ENCODE peak calls at places on chromosomes 16 and 17, in six cellular contexts. F, U, R, Z, H and A are unnamed samples.
A peak's percentile ranks its signal among the peaks of the same experiment; 100 is the strongest.

GRCh38 chr17:76530826-76531500 is 6.5 kb downstream of the CYGB start:
- DNase-seq in F (no peak), U (no peak), R (no peak), Z (no peak), H (no peak), A (no peak)

GRCh38 chr16:87571868-87572244 is 30.5 kb upstream of the JPH3 start:
- DNase-seq in F (no peak), U (no peak), R (no peak), Z (no peak), H (no peak), A (no peak)

GRCh38 chr17:6555331-6556120 is 829 bp downstream of the PITPNM3 start:
- DNase-seq in F (peak; percentile 39), U (no peak), R (no peak), Z (no peak), H (no peak), A (no peak)

GRCh38 chr16:88437367-88437964 is 15.6 kb upstream of the ZFPM1 start:
- DNase-seq in F (peak; percentile 27), U (no peak), R (peak; percentile 70), Z (peak; percentile 57), H (no peak), A (no peak)

GRCh38 chr17:32488177-32488542 is 1.4 kb downstream of the CDK5R1 start:
- DNase-seq in F (no peak), U (no peak), R (no peak), Z (no peak), H (no peak), A (no peak)

GRCh38 chr17:45299311-45299710 is 17.5 kb downstream of the MAP3K14 start:
- DNase-seq in F (no peak), U (no peak), R (no peak), Z (no peak), H (no peak), A (no peak)

GRCh38 chr17:59754547-59754946 is 47.1 kb downstream of the VMP1 start:
- DNase-seq in F (peak; percentile 98), U (no peak), R (peak; percentile 86), Z (no peak), H (no peak), A (no peak)

GRCh38 chr17:37710344-37710886 is 34.4 kb downstream of the HNF1B start:
- DNase-seq in F (peak; percentile 62), U (no peak), R (peak; percentile 72), Z (no peak), H (no peak), A (no peak)

GRCh38 chr17:40322417-40323315 is 13.7 kb downstream of the RARA start:
- DNase-seq in F (peak; percentile 81), U (peak; percentile 88), R (peak; percentile 94), Z (peak; percentile 84), H (peak; percentile 87), A (peak; percentile 77)

GRCh38 chr16:54066451-54067056 is 220.0 kb downstream of the IRX3 start:
- DNase-seq in F (peak; percentile 5), U (peak; percentile 70), R (no peak), Z (no peak), H (no peak), A (no peak)

GRCh38 chr17:33049781-33050414 is 58.3 kb downstream of the SPACA3 start:
- DNase-seq in F (peak; percentile 48), U (no peak), R (peak; percentile 76), Z (peak; percentile 34), H (no peak), A (peak; percentile 30)

GRCh38 chr17:64084940-64085649 is 44.8 kb downstream of the ERN1 start:
- DNase-seq in F (no peak), U (no peak), R (no peak), Z (no peak), H (no peak), A (no peak)

GRCh38 chr17:46108550-46109110 is 84.6 kb downstream of the KANSL1 start:
- DNase-seq in F (no peak), U (no peak), R (no peak), Z (no peak), H (no peak), A (no peak)

GRCh38 chr16:20774703-20775362 is 11.0 kb downstream of the ACSM3 start:
- DNase-seq in F (peak; percentile 53), U (peak; percentile 63), R (peak; percentile 64), Z (peak; percentile 32), H (no peak), A (no peak)

GRCh38 chr16:86258713-86259112 is 251.6 kb upstream of the FOXF1 start:
- DNase-seq in F (peak; percentile 89), U (no peak), R (no peak), Z (no peak), H (no peak), A (no peak)

GRCh38 chr17:74840989-74841666 is 18.6 kb downstream of the GRIN2C start:
- DNase-seq in F (peak; percentile 20), U (no peak), R (no peak), Z (peak; percentile 78), H (peak; percentile 85), A (peak; percentile 54)

GRCh38 chr16:65524997-65525396 is 403.1 kb upstream of the CDH11 start:
- DNase-seq in F (peak; percentile 97), U (no peak), R (no peak), Z (peak; percentile 35), H (no peak), A (no peak)

GRCh38 chr16:89246383-89246902 is 28.9 kb downstream of the ZNF778 start:
- DNase-seq in F (no peak), U (no peak), R (no peak), Z (no peak), H (no peak), A (no peak)

GRCh38 chr17:29593546-29594440 is 861 bp downstream of the ANKRD13B start:
- DNase-seq in F (peak; percentile 24), U (no peak), R (no peak), Z (peak; percentile 27), H (peak; percentile 68), A (peak; percentile 28)

GRCh38 chr16:70687671-70688265 is 1.9 kb upstream of the MTSS2 start:
- DNase-seq in F (no peak), U (no peak), R (no peak), Z (no peak), H (no peak), A (no peak)

GRCh38 chr16:69108069-69108904 is 2.8 kb downstream of the HAS3 start:
- DNase-seq in F (no peak), U (no peak), R (no peak), Z (no peak), H (no peak), A (no peak)

DNA sequence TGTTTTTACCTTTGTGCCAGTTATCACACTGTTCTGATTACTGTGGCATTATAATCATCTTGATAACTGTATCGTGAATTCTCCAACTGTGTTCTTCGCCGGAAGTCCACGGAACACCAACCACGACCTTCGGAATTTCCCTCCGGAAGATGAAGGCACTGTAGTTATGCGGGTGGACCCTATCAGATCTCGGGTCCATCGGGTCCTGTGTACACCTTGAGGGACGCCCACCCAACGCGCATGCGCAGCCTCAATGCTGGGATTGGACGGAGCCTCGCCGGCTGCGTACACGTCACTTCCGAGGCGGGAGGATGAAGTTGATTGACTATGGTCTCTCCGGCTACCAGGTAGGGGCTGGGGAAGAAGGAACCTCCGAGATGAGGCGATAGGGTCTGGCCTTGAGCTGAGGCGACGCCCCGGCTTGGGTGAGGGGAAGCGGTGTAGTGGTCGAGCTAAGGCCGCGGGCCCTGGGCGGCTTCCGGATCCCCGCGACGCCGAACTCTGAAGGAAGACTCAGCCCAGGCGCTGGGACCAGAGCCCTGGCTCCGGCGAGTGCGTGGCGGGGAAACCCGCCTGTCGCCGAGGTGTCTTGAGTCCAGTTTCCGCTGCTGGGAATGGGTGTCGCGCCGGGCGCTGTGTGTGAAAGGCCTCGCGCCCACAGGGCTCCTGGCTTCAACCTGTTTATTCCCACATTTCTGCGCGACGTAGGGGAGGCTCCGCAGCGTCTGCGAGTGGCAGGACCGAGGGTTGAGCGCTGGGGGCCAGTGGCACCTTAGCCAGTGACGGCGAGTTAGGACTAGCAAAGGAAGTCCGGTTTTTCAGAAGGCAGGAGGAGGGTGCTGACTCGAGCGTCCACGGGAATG is at the start of gene DHRS7B:
- DNase-seq in F (peak; percentile 88), U (peak; percentile 96), R (peak; percentile 99), Z (peak; percentile 97), H (peak; percentile 98), A (peak; percentile 96)
- TF ChIP-seq POLR2A in F (peak; percentile 70), U (peak; percentile 44), R (peak; percentile 89), Z (no peak), H (peak; percentile 53), A (no peak)

DNA sequence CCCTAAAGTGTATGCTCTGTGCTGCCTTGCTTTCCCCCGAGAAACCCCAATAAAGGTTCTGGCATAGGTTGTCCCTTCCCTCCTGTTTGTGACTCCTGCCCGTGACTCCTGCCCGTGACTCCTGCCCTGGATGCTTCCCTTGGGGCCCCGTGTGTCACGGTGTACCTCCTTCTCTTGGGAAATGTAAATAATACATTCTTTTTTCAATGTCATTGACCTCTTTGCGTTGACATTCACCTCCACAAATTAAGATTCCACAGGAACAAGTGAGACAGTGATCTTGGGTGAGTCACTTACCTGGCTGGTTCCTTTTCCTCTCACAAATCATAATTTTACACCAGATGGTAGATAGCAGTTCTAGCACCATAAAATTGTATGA is 634 bp downstream of the CCL15 start:
- DNase-seq in F (no peak), U (no peak), R (no peak), Z (no peak), H (no peak), A (no peak)
- H3K4me1 ChIP-seq in F (no peaks in the 10 kb centered on the region), U (no peaks in the 10 kb centered on the region), R (no peaks in the 10 kb centered on the region), Z (no peaks in the 10 kb centered on the region), H (no peaks in the 10 kb centered on the region), A (no peaks in the 10 kb centered on the region)

GRCh38 chr16:1061769-1062505 is 10.6 kb upstream of the SSTR5 start:
- DNase-seq in F (no peak), U (no peak), R (no peak), Z (no peak), H (no peak), A (no peak)
- TF ChIP-seq POLR2A in F (no peak), U (no peak), R (no peak), Z (no peak), H (no peak), A (no peak)

GRCh38 chr16:3949287-3949686 is 68.8 kb upstream of the CREBBP start:
- DNase-seq in F (no peak), U (no peak), R (no peak), Z (peak; percentile 75), H (peak; percentile 65), A (no peak)
- H3K4me1 ChIP-seq in F (peaks cover 23% of the 10 kb centered on the region), U (no peaks in the 10 kb centered on the region), R (peaks cover 13% of the 10 kb centered on the region), Z (peaks cover 51% of the 10 kb centered on the region), H (peaks cover 32% of the 10 kb centered on the region), A (no peaks in the 10 kb centered on the region)

GRCh38 chr16:10947211-10947787 is 2.9 kb downstream of the CLEC16A start:
- DNase-seq in F (no peak), U (no peak), R (no peak), Z (no peak), H (no peak), A (no peak)

GRCh38 chr16:10945065-10945787 is 862 bp downstream of the CLEC16A start:
- DNase-seq in F (no peak), U (no peak), R (no peak), Z (no peak), H (no peak), A (no peak)

GRCh38 chr16:10942352-10943297 is at the start of gene DEXI:
- DNase-seq in F (peak; percentile 84), U (peak; percentile 93), R (peak; percentile 98), Z (peak; percentile 97), H (peak; percentile 98), A (peak; percentile 94)

GRCh38 chr16:10946308-10946707 is 1.9 kb downstream of the CLEC16A start:
- DNase-seq in F (no peak), U (no peak), R (no peak), Z (no peak), H (no peak), A (no peak)

GRCh38 chr16:10944249-10945064 is at the start of gene CLEC16A:
- DNase-seq in F (peak; percentile 96), U (peak; percentile 96), R (peak; percentile 94), Z (peak; percentile 99), H (peak; percentile 99), A (peak; percentile 99)
- TF ChIP-seq POLR2A in F (peak; percentile 75), U (peak; percentile 47), R (peak; percentile 82), Z (peak; percentile 50), H (peak; percentile 53), A (no peak)

GRCh38 chr17:49530118-49530517 is 35.0 kb downstream of the NGFR start:
- DNase-seq in F (no peak), U (no peak), R (no peak), Z (no peak), H (no peak), A (no peak)
- H3K4me1 ChIP-seq in F (no peaks in the 10 kb centered on the region), U (no peaks in the 10 kb centered on the region), R (no peaks in the 10 kb centered on the region), Z (no peaks in the 10 kb centered on the region), H (no peaks in the 10 kb centered on the region), A (no peaks in the 10 kb centered on the region)